ENCODE peak calls at places on chromosomes 4 and X, in nine cellular contexts. U is left lung; M is GM23338; V is CD8-positive, alpha-beta T cell; C is IMR-90; H is mucosa of descending colon; X is upper lobe of left lung; F is hepatocyte; O is tibial nerve. Y is an unnamed sample. For H3K4me1, the result is how much of the 10 kb centered on the place peaks cover.

GRCh38 chrX:1500701-1501624 is 36.0 kb downstream of the P2RY8 start:
- DNase-seq in O (no peak), C (no peak), V (no peak), X (no peak), H (no peak), U (no peak), F (no peak), M (no peak), Y (no peak)

GRCh38 chr4:110610940-110611785 is 11.7 kb downstream of the PITX2 start:
- DNase-seq in F (no peak), V (no peak), H (peak), U (no peak), X (peak), C (no peak), O (no peak), M (peak), Y (peak)

GRCh38 chrX:13428055-13428786 is 108.4 kb upstream of the ATXN3L start:
- DNase-seq in H (no peak), F (peak), U (no peak), V (no peak), X (no peak), C (peak), O (no peak), M (peak), Y (no peak)

GRCh38 chr4:75916091-75916661 is 13.9 kb upstream of the PPEF2 start:
- DNase-seq in F (peak), C (peak), U (no peak), O (no peak), X (no peak), H (no peak), M (peak), V (peak), Y (no peak)

GRCh38 chr4:172952052-172952451 is 216.6 kb upstream of the GALNT7 start:
- DNase-seq in C (no peak), M (peak), O (no peak), H (no peak), V (no peak), F (no peak), X (peak), U (no peak), Y (no peak)

GRCh38 chrX:19789376-19789775 is 98.0 kb downstream of the SH3KBP1 start:
- DNase-seq in X (no peak), U (no peak), H (no peak), V (no peak), M (no peak), C (no peak), F (no peak), O (no peak), Y (no peak)

GRCh38 chrX:154991039-154991438 is 31.5 kb downstream of the F8 start:
- DNase-seq in F (no peak), U (no peak), V (no peak), X (no peak), H (no peak), O (no peak), C (no peak), M (no peak), Y (no peak)

GRCh38 chr4:2534904-2535385 is 1.5 kb upstream of the FAM193A start:
- DNase-seq in H (no peak), M (no peak), C (peak), V (no peak), U (no peak), O (no peak), F (no peak), X (no peak), Y (no peak)

GRCh38 chr4:155371432-155372043 is 5.2 kb downstream of the MAP9 start:
- DNase-seq in M (peak), U (no peak), X (no peak), O (no peak), V (no peak), H (no peak), C (peak), F (peak), Y (no peak)

DNA sequence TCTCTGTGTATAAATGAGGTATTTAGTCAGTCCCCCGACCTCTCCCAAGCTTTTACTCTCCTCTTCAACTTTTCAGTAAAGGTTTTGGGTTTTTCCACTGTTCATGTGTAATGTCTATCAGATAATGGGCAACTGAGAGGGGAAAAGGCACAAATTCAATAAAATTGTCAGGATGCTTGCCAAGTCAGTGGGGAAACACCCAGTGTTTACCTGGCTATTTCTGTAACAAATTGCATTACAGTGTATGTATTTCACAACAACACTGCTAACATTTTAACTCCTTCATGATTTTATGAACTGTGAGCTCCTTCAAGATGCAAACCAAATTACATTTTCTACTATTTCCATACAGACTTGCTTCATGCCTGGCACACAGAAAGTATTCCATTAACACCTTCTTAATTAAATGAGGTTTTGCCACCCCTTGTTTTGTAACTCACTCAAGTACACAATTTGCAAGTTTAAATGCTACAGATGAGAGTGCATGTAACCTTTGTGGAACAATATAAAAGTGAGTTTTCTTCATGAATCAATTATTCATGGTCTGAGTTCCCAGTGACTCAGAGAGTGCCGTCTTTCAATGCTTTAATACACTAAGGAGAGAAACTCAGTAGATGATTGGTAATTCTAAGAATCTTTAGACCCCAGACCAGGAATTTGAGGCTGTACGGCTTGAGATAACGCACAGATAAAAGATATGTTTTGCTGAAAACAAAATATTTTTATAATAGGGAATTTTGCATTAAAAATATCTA is 149.8 kb upstream of the TLL1 start:
- DNase-seq in H (no peak), V (no peak), U (no peak), C (no peak), M (no peak), X (no peak), O (no peak), F (no peak), Y (no peak)
- TF ChIP-seq CTCF in H (no peak), V (no peak), U (no peak), C (no peak), M (no peak), X (no peak), O (no peak), F (no peak), Y (no peak)

GRCh38 chrX:118502121-118502794 is 6.6 kb downstream of the DOCK11 start:
- DNase-seq in V (no peak), F (no peak), X (no peak), C (no peak), M (no peak), U (no peak), H (no peak), O (no peak), Y (no peak)
- H3K4me1 ChIP-seq in V (half or more), F (under half), X (under half), C (under half), M (under half), U (under half), H (under half), O (under half), Y (under half)

GRCh38 chrX:103406256-103406655 is 29.9 kb downstream of the BEX3 start:
- DNase-seq in V (no peak), U (no peak), F (no peak), X (no peak), C (no peak), H (no peak), M (no peak), O (no peak), Y (no peak)

GRCh38 chrX:103400931-103401330 is 24.6 kb downstream of the BEX3 start:
- DNase-seq in X (no peak), M (no peak), C (no peak), O (no peak), U (no peak), V (no peak), H (no peak), F (no peak), Y (no peak)

GRCh38 chrX:103407776-103408175 is 31.4 kb downstream of the BEX3 start:
- DNase-seq in H (no peak), M (no peak), C (no peak), U (no peak), V (no peak), X (no peak), F (no peak), O (no peak), Y (no peak)

GRCh38 chrX:103404225-103405008 is 28.1 kb downstream of the BEX3 start:
- DNase-seq in O (peak), U (peak), H (peak), M (peak), V (peak), F (peak), C (peak), X (peak), Y (peak)

GRCh38 chrX:103405009-103405333 is 28.6 kb downstream of the BEX3 start:
- DNase-seq in F (no peak), C (no peak), M (no peak), H (peak), X (no peak), O (no peak), U (no peak), V (no peak), Y (no peak)
- H3K4me3 ChIP-seq in F (peak), C (peak), M (peak), H (no peak), X (peak), O (peak), U (peak), V (peak), Y (peak)

DNA sequence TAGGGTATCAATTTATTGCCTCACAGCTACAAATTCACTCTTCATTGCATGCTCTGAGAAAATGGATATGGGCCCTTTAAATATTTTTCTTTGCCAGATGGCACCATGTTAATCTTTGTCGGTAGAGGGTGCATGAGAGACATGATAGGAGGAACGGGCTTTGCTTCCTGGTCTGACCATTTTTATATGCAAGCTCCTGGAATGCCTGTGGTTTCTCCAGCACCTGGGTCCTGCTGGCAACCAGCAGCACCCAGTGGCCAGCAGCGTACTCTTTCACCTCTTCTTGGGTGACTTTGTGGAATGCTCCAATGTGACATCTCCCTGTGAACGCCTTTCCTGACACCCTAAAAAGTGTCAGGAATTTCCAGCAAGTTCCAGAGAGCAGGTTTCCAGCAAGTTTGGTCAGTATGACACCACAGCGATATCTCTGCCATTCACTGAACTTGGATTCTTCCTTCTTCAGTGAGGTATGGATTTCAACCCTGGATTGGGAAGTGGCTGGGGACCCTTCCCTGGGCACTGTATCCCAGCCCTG is 140.3 kb upstream of the PGRMC2 start:
- DNase-seq in M (peak), V (no peak), U (peak), F (peak), O (peak), C (peak), X (no peak), H (peak), Y (peak)
- TF ChIP-seq CTCF in M (no peak), V (no peak), U (peak), F (peak), O (peak), C (peak), X (peak), H (no peak), Y (peak)

GRCh38 chr4:10100734-10101216 is 15.8 kb downstream of the WDR1 start:
- DNase-seq in X (no peak), F (no peak), V (no peak), O (no peak), M (no peak), H (peak), U (peak), C (no peak), Y (no peak)
- H3K4me1 ChIP-seq in X (half or more), F (under half), V (half or more), O (half or more), M (under half), H (under half), U (under half), C (half or more), Y (under half)

GRCh38 chr4:39978378-39978775 is 666 bp upstream of the PDS5A start:
- DNase-seq in C (no peak), F (no peak), H (no peak), M (no peak), U (no peak), O (no peak), V (no peak), X (no peak), Y (no peak)
- H3K4me3 ChIP-seq in C (peak), F (peak), H (no peak), M (peak), U (peak), O (peak), V (peak), X (peak), Y (peak)

GRCh38 chr4:3845094-3845743 is 79.0 kb downstream of the ADRA2C start:
- DNase-seq in V (no peak), C (no peak), O (no peak), H (no peak), X (no peak), U (no peak), F (no peak), M (no peak), Y (no peak)
- TF ChIP-seq CTCF in V (no peak), C (no peak), O (no peak), H (no peak), X (no peak), U (no peak), F (no peak), M (no peak), Y (no peak)

GRCh38 chr4:87011340-87012034 is 76.7 kb downstream of the AFF1 start:
- DNase-seq in H (no peak), U (no peak), M (peak), V (no peak), X (no peak), C (peak), F (peak), O (no peak), Y (no peak)
- H3K4me1 ChIP-seq in H (half or more), U (under half), M (half or more), V (half or more), X (half or more), C (under half), F (under half), O (half or more), Y (half or more)

GRCh38 chr4:88285235-88285505 is 809 bp upstream of the PPM1K start:
- DNase-seq in O (no peak), F (no peak), X (no peak), V (no peak), H (no peak), C (no peak), U (no peak), M (no peak), Y (no peak)
- H3K4me3 ChIP-seq in O (peak), F (peak), X (peak), V (peak), H (no peak), C (peak), U (peak), M (peak), Y (peak)

Y was measured in Caco-2.